ENCODE peak calls at places on chromosome 17, in seven cellular contexts. One of them, this sample, is unnamed.

GRCh38 chr17:64315032-64315490 is 52.0 kb upstream of the TEX2 start:
- DNase-seq in BJ: no peak
- DNase-seq in cardiac muscle cell: peak
- DNase-seq in psoas muscle: peak
- DNase-seq in brain microvascular endothelial cell: no peak
- DNase-seq in AG10803: peak
- DNase-seq in GM12865: no peak
- DNase-seq in this sample: no peak

GRCh38 chr17:41131979-41132378 is 8.0 kb upstream of the KRTAP4-12 start:
- DNase-seq in cardiac muscle cell: no peak
- DNase-seq in brain microvascular endothelial cell: no peak
- DNase-seq in AG10803: no peak
- DNase-seq in BJ: no peak
- DNase-seq in GM12865: no peak
- DNase-seq in psoas muscle: no peak
- DNase-seq in this sample: no peak

GRCh38 chr17:12388206-12388605 is 277.5 kb upstream of the MYOCD start:
- DNase-seq in brain microvascular endothelial cell: peak
- DNase-seq in AG10803: peak
- DNase-seq in psoas muscle: no peak
- DNase-seq in cardiac muscle cell: no peak
- DNase-seq in BJ: peak
- DNase-seq in GM12865: no peak
- DNase-seq in this sample: no peak

GRCh38 chr17:63533433-63534077 is 10.4 kb downstream of the KCNH6 start:
- DNase-seq in cardiac muscle cell: no peak
- DNase-seq in brain microvascular endothelial cell: no peak
- DNase-seq in psoas muscle: no peak
- DNase-seq in GM12865: no peak
- DNase-seq in AG10803: no peak
- DNase-seq in BJ: no peak
- DNase-seq in this sample: no peak

GRCh38 chr17:13609953-13610352 is 8.2 kb upstream of the HS3ST3A1 start:
- DNase-seq in AG10803: no peak
- DNase-seq in psoas muscle: no peak
- DNase-seq in brain microvascular endothelial cell: no peak
- DNase-seq in cardiac muscle cell: no peak
- DNase-seq in BJ: no peak
- DNase-seq in GM12865: no peak
- DNase-seq in this sample: no peak

GRCh38 chr17:71176315-71176714 is 944.5 kb upstream of the SOX9 start:
- DNase-seq in brain microvascular endothelial cell: no peak
- DNase-seq in cardiac muscle cell: no peak
- DNase-seq in psoas muscle: no peak
- DNase-seq in BJ: no peak
- DNase-seq in GM12865: no peak
- DNase-seq in AG10803: no peak
- DNase-seq in this sample: no peak

GRCh38 chr17:7043544-7044268 is at the start of gene SLC16A11:
- DNase-seq in AG10803: peak
- DNase-seq in BJ: no peak
- DNase-seq in brain microvascular endothelial cell: no peak
- DNase-seq in cardiac muscle cell: peak
- DNase-seq in GM12865: no peak
- DNase-seq in psoas muscle: peak
- DNase-seq in this sample: no peak

GRCh38 chr17:62562656-62563055 is 64.8 kb upstream of the MRC2 start:
- DNase-seq in GM12865: no peak
- DNase-seq in BJ: no peak
- DNase-seq in AG10803: peak
- DNase-seq in cardiac muscle cell: peak
- DNase-seq in psoas muscle: no peak
- DNase-seq in brain microvascular endothelial cell: peak
- DNase-seq in this sample: no peak

GRCh38 chr17:2171725-2172446 is 117.0 kb downstream of the HIC1 start:
- DNase-seq in GM12865: no peak
- DNase-seq in cardiac muscle cell: peak
- DNase-seq in AG10803: peak
- DNase-seq in psoas muscle: peak
- DNase-seq in BJ: peak
- DNase-seq in brain microvascular endothelial cell: peak
- DNase-seq in this sample: peak

GRCh38 chr17:18004345-18004744 is 31.7 kb downstream of the DRC3 start:
- DNase-seq in GM12865: no peak
- DNase-seq in brain microvascular endothelial cell: no peak
- DNase-seq in psoas muscle: peak
- DNase-seq in cardiac muscle cell: no peak
- DNase-seq in BJ: no peak
- DNase-seq in AG10803: no peak
- DNase-seq in this sample: no peak

GRCh38 chr17:55845385-55845784 is 94.5 kb downstream of the PCTP start:
- DNase-seq in brain microvascular endothelial cell: peak
- DNase-seq in GM12865: peak
- DNase-seq in cardiac muscle cell: peak
- DNase-seq in AG10803: peak
- DNase-seq in psoas muscle: peak
- DNase-seq in BJ: no peak
- DNase-seq in this sample: no peak

GRCh38 chr17:59366773-59367656 is 35.6 kb downstream of the YPEL2 start:
- DNase-seq in GM12865: no peak
- DNase-seq in psoas muscle: no peak
- DNase-seq in BJ: no peak
- DNase-seq in cardiac muscle cell: no peak
- DNase-seq in AG10803: peak
- DNase-seq in brain microvascular endothelial cell: peak
- DNase-seq in this sample: no peak

GRCh38 chr17:12856451-12856850 is 67.2 kb downstream of the ARHGAP44 start:
- DNase-seq in AG10803: no peak
- DNase-seq in BJ: no peak
- DNase-seq in psoas muscle: no peak
- DNase-seq in GM12865: no peak
- DNase-seq in brain microvascular endothelial cell: no peak
- DNase-seq in cardiac muscle cell: peak
- DNase-seq in this sample: no peak

GRCh38 chr17:58595194-58595792 is 80.9 kb upstream of the MTMR4 start:
- DNase-seq in GM12865: peak
- DNase-seq in AG10803: no peak
- DNase-seq in psoas muscle: no peak
- DNase-seq in BJ: no peak
- DNase-seq in brain microvascular endothelial cell: no peak
- DNase-seq in cardiac muscle cell: no peak
- DNase-seq in this sample: no peak

GRCh38 chr17:17837380-17837821 is 615 bp upstream of the SREBF1 start:
- DNase-seq in GM12865: no peak
- DNase-seq in psoas muscle: peak
- DNase-seq in brain microvascular endothelial cell: peak
- DNase-seq in BJ: peak
- DNase-seq in cardiac muscle cell: peak
- DNase-seq in AG10803: peak
- DNase-seq in this sample: no peak

GRCh38 chr17:77444653-77445029 is 303.9 kb downstream of the SEC14L1 start:
- DNase-seq in brain microvascular endothelial cell: no peak
- DNase-seq in BJ: no peak
- DNase-seq in AG10803: peak
- DNase-seq in psoas muscle: no peak
- DNase-seq in cardiac muscle cell: peak
- DNase-seq in GM12865: peak
- DNase-seq in this sample: no peak

GRCh38 chr17:80480248-80480647 is 3.8 kb upstream of the NPTX1 start:
- DNase-seq in AG10803: no peak
- DNase-seq in psoas muscle: no peak
- DNase-seq in BJ: no peak
- DNase-seq in cardiac muscle cell: no peak
- DNase-seq in GM12865: no peak
- DNase-seq in brain microvascular endothelial cell: no peak
- DNase-seq in this sample: no peak

GRCh38 chr17:66570353-66571195 is 264.3 kb upstream of the CACNG5 start:
- DNase-seq in BJ: no peak
- DNase-seq in AG10803: no peak
- DNase-seq in GM12865: no peak
- DNase-seq in brain microvascular endothelial cell: no peak
- DNase-seq in cardiac muscle cell: no peak
- DNase-seq in psoas muscle: no peak
- DNase-seq in this sample: no peak

GRCh38 chr17:3035256-3035967 is 28.0 kb downstream of the OR1D5 start:
- DNase-seq in brain microvascular endothelial cell: no peak
- DNase-seq in psoas muscle: no peak
- DNase-seq in BJ: no peak
- DNase-seq in GM12865: no peak
- DNase-seq in cardiac muscle cell: no peak
- DNase-seq in AG10803: no peak
- DNase-seq in this sample: no peak

GRCh38 chr17:17754719-17755686 is 73.7 kb downstream of the RAI1 start:
- DNase-seq in BJ: no peak
- DNase-seq in cardiac muscle cell: no peak
- DNase-seq in psoas muscle: no peak
- DNase-seq in brain microvascular endothelial cell: no peak
- DNase-seq in AG10803: no peak
- DNase-seq in GM12865: no peak
- DNase-seq in this sample: no peak

GRCh38 chr17:4584125-4584834 is at the start of gene SMTNL2:
- DNase-seq in AG10803: no peak
- DNase-seq in cardiac muscle cell: peak
- DNase-seq in GM12865: no peak
- DNase-seq in brain microvascular endothelial cell: no peak
- DNase-seq in BJ: no peak
- DNase-seq in psoas muscle: peak
- DNase-seq in this sample: no peak

GRCh38 chr17:4584835-4585187 is 482 bp downstream of the SMTNL2 start:
- DNase-seq in BJ: no peak
- DNase-seq in psoas muscle: peak
- DNase-seq in cardiac muscle cell: no peak
- DNase-seq in brain microvascular endothelial cell: no peak
- DNase-seq in GM12865: no peak
- DNase-seq in AG10803: no peak
- DNase-seq in this sample: no peak

GRCh38 chr17:4583796-4584124 is 569 bp upstream of the SMTNL2 start:
- DNase-seq in psoas muscle: peak
- DNase-seq in GM12865: no peak
- DNase-seq in BJ: no peak
- DNase-seq in brain microvascular endothelial cell: no peak
- DNase-seq in AG10803: no peak
- DNase-seq in cardiac muscle cell: peak
- DNase-seq in this sample: no peak

GRCh38 chr17:4586043-4586442 is 1.7 kb downstream of the SMTNL2 start:
- DNase-seq in GM12865: no peak
- DNase-seq in AG10803: no peak
- DNase-seq in psoas muscle: peak
- DNase-seq in BJ: no peak
- DNase-seq in cardiac muscle cell: no peak
- DNase-seq in brain microvascular endothelial cell: no peak
- DNase-seq in this sample: no peak

GRCh38 chr17:4585203-4585939 is 1.0 kb downstream of the SMTNL2 start:
- DNase-seq in cardiac muscle cell: no peak
- DNase-seq in brain microvascular endothelial cell: no peak
- DNase-seq in GM12865: no peak
- DNase-seq in psoas muscle: peak
- DNase-seq in BJ: no peak
- DNase-seq in AG10803: no peak
- DNase-seq in this sample: no peak
- H3K4me3 ChIP-seq in cardiac muscle cell: peak
- H3K4me3 ChIP-seq in brain microvascular endothelial cell: no peak
- H3K4me3 ChIP-seq in GM12865: no peak
- H3K4me3 ChIP-seq in psoas muscle: peak
- H3K4me3 ChIP-seq in BJ: no peak
- H3K4me3 ChIP-seq in AG10803: no peak
- H3K4me3 ChIP-seq in this sample: no peak

GRCh38 chr17:19713462-19713861 is 2.9 kb downstream of the SLC47A2 start:
- DNase-seq in cardiac muscle cell: no peak
- DNase-seq in psoas muscle: no peak
- DNase-seq in BJ: no peak
- DNase-seq in GM12865: no peak
- DNase-seq in brain microvascular endothelial cell: no peak
- DNase-seq in AG10803: no peak
- DNase-seq in this sample: no peak
- TF ChIP-seq CTCF in cardiac muscle cell: no peak
- TF ChIP-seq CTCF in psoas muscle: no peak
- TF ChIP-seq CTCF in BJ: peak
- TF ChIP-seq CTCF in GM12865: peak
- TF ChIP-seq CTCF in brain microvascular endothelial cell: peak
- TF ChIP-seq CTCF in AG10803: peak
- TF ChIP-seq CTCF in this sample: peak

DNA sequence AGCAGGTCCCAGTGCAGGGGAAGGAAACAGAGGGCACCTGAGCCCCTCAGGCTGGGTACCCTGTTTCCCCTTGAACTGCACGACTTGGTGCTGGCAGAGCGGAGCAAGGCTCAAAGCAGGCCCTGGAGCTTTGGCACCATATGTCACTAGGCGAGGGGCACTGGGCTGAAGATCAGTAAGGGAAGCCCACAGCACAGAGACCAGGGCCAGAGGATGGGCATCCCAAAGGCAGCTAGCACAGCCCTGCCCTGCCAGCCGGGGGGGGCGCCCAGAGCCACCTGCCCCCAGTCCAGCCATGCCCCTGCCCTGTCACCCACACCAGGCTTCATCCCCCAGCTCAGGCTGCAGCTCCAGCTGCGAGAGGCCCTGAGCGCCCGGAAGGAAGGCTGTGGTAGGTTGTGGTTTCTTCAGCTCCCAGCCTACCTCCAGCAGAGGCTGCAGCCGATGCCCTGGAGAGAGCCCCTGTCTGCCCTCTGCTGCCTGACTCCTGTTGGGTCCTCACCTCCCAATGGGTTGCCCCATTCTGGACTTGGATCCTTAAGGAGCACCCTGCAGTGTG is 10.9 kb downstream of the NHERF1 start:
- DNase-seq in cardiac muscle cell: no peak
- DNase-seq in GM12865: peak
- DNase-seq in psoas muscle: no peak
- DNase-seq in brain microvascular endothelial cell: no peak
- DNase-seq in AG10803: no peak
- DNase-seq in BJ: no peak
- DNase-seq in this sample: no peak
- H3K4me3 ChIP-seq in cardiac muscle cell: no peak
- H3K4me3 ChIP-seq in GM12865: no peak
- H3K4me3 ChIP-seq in psoas muscle: no peak
- H3K4me3 ChIP-seq in brain microvascular endothelial cell: no peak
- H3K4me3 ChIP-seq in AG10803: no peak
- H3K4me3 ChIP-seq in BJ: no peak
- H3K4me3 ChIP-seq in this sample: no peak

GRCh38 chr17:46195939-46196338 is 2.7 kb upstream of the KANSL1 start:
- DNase-seq in AG10803: no peak
- DNase-seq in BJ: no peak
- DNase-seq in psoas muscle: no peak
- DNase-seq in GM12865: no peak
- DNase-seq in cardiac muscle cell: no peak
- DNase-seq in brain microvascular endothelial cell: no peak
- DNase-seq in this sample: no peak

GRCh38 chr17:46194393-46195216 is 1.4 kb upstream of the KANSL1 start:
- DNase-seq in psoas muscle: no peak
- DNase-seq in brain microvascular endothelial cell: peak
- DNase-seq in BJ: no peak
- DNase-seq in AG10803: peak
- DNase-seq in cardiac muscle cell: peak
- DNase-seq in GM12865: peak
- DNase-seq in this sample: no peak

GRCh38 chr17:46193626-46194392 is 580 bp upstream of the KANSL1 start:
- DNase-seq in psoas muscle: peak
- DNase-seq in BJ: peak
- DNase-seq in brain microvascular endothelial cell: peak
- DNase-seq in AG10803: peak
- DNase-seq in cardiac muscle cell: peak
- DNase-seq in GM12865: peak
- DNase-seq in this sample: peak

GRCh38 chr17:46193246-46193625 is at the start of gene KANSL1:
- DNase-seq in GM12865: peak
- DNase-seq in cardiac muscle cell: peak
- DNase-seq in BJ: no peak
- DNase-seq in psoas muscle: peak
- DNase-seq in AG10803: peak
- DNase-seq in brain microvascular endothelial cell: peak
- DNase-seq in this sample: peak

GRCh38 chr17:46195217-46195855 is 2.1 kb upstream of the KANSL1 start:
- DNase-seq in BJ: no peak
- DNase-seq in psoas muscle: no peak
- DNase-seq in AG10803: no peak
- DNase-seq in cardiac muscle cell: no peak
- DNase-seq in GM12865: no peak
- DNase-seq in brain microvascular endothelial cell: no peak
- DNase-seq in this sample: no peak
- TF ChIP-seq CTCF in BJ: no peak
- TF ChIP-seq CTCF in psoas muscle: no peak
- TF ChIP-seq CTCF in AG10803: no peak
- TF ChIP-seq CTCF in cardiac muscle cell: no peak
- TF ChIP-seq CTCF in GM12865: no peak
- TF ChIP-seq CTCF in brain microvascular endothelial cell: no peak
- TF ChIP-seq CTCF in this sample: no peak